ENCODE peak calls at places on chromosomes 2 and 18, in five cellular contexts. S is upper lobe of left lung, H is right atrium auricular region, E is mesendoderm, V is heart right ventricle. M is an unnamed sample. For H3K27me3, the result is how much of the 10 kb centered on the place peaks cover.

GRCh38 chr2:233772583-233772982 is 5.5 kb upstream of the MROH2A start:
- DNase-seq in S (no peak), H (no peak), E (no peak), V (no peak), M (no peak)

GRCh38 chr2:172102159-172102857 is 392 bp downstream of the DLX2 start:
- DNase-seq in S (peak), H (no peak), E (no peak), V (no peak), M (peak)

GRCh38 chr2:198296665-198297308 is 492.4 kb downstream of the PLCL1 start:
- DNase-seq in S (no peak), H (no peak), E (peak), V (peak), M (peak)

GRCh38 chr2:218717262-218717661 is 6.6 kb downstream of the TTLL4 start:
- DNase-seq in S (no peak), H (no peak), E (no peak), V (no peak), M (no peak)

GRCh38 chr2:25483584-25484266 is 142.0 kb upstream of the DNMT3A start:
- DNase-seq in S (no peak), H (no peak), E (no peak), V (no peak), M (no peak)

GRCh38 chr2:207008105-207008990 is 69.0 kb downstream of the CPO start:
- DNase-seq in S (no peak), H (no peak), E (peak), V (no peak), M (peak)

GRCh38 chr2:40281021-40281940 is 170.6 kb downstream of the SLC8A1 start:
- DNase-seq in S (no peak), H (no peak), E (peak), V (peak), M (no peak)

GRCh38 chr18:65924878-65925277 is 174.1 kb downstream of the CDH7 start:
- DNase-seq in S (no peak), H (no peak), E (no peak), V (no peak), M (no peak)

GRCh38 chr18:75754433-75754832 is 326.9 kb upstream of the SMIM21 start:
- DNase-seq in S (no peak), H (no peak), E (no peak), V (no peak), M (no peak)

GRCh38 chr2:28004086-28004485 is 113.6 kb downstream of the BABAM2 start:
- DNase-seq in S (no peak), H (no peak), E (no peak), V (no peak), M (no peak)

GRCh38 chr18:55522011-55522410 is 66.0 kb downstream of the TCF4 start:
- DNase-seq in S (no peak), H (no peak), E (peak), V (no peak), M (no peak)

GRCh38 chr2:217047209-217047998 is 187.5 kb upstream of the TNP1 start:
- DNase-seq in S (no peak), H (no peak), E (no peak), V (no peak), M (no peak)

GRCh38 chr2:217040099-217040498 is 180.2 kb upstream of the TNP1 start:
- DNase-seq in S (no peak), H (no peak), E (no peak), V (no peak), M (no peak)

GRCh38 chr2:217049931-217050330 is 190.1 kb upstream of the TNP1 start:
- DNase-seq in S (no peak), H (no peak), E (no peak), V (peak), M (no peak)

GRCh38 chr2:217049376-217049775 is 189.5 kb upstream of the TNP1 start:
- DNase-seq in S (no peak), H (no peak), E (no peak), V (no peak), M (no peak)

DNA sequence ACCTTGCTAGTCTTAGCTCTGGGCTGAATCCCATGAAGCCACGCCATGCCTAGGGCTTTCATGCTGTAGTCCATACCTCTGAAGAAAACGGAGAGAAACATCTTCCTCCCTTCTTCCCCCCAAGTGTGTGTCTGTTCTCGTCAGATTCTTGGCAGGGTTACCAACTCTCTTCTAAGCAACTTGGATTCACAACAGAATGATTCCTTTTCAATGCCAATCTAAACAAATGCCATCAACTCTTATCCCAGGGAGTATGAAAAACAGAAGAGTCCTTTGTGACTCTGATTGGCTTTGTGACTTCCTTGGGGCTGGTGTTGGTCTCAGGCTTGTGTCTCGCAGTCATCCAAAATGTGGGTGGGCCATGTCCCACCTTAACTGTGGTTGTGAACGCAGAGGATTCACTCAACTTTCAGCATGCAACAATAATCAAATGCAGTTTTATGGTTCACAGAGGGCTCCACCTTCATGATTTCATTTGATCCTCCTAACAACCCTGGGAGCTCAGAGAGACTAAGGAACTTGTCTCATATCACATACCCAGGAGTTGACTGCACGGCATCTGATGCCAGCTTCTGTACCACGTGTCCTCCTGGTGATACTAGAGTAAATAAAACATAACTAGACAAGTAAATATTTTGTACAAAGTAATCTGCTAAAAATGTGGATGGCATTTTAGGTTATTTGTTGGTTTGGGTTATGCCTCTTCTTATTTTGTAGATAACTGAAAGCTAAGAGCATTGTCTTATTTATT is 186.0 kb upstream of the TNP1 start:
- DNase-seq in S (no peak), H (no peak), E (no peak), V (no peak), M (no peak)
- H3K4me3 ChIP-seq in S (no peak), H (no peak), E (no peak), V (no peak), M (no peak)

GRCh38 chr2:56102866-56103265 is 80.9 kb upstream of the CCDC85A start:
- DNase-seq in S (no peak), H (no peak), E (no peak), V (no peak), M (no peak)
- H3K27me3 ChIP-seq in S (under half), H (under half), E (under half), V (under half), M (under half)

GRCh38 chr2:46705663-46706062 is 209.9 kb downstream of the MCFD2 start:
- DNase-seq in S (no peak), H (no peak), E (no peak), V (no peak), M (no peak)

GRCh38 chr2:46701152-46701551 is 214.5 kb downstream of the MCFD2 start:
- DNase-seq in S (no peak), H (no peak), E (no peak), V (no peak), M (no peak)

GRCh38 chr2:46702537-46702936 is 213.1 kb downstream of the MCFD2 start:
- DNase-seq in S (no peak), H (no peak), E (no peak), V (no peak), M (no peak)

GRCh38 chr2:46704593-46704992 is 211.0 kb downstream of the MCFD2 start:
- DNase-seq in S (no peak), H (no peak), E (peak), V (no peak), M (peak)

DNA sequence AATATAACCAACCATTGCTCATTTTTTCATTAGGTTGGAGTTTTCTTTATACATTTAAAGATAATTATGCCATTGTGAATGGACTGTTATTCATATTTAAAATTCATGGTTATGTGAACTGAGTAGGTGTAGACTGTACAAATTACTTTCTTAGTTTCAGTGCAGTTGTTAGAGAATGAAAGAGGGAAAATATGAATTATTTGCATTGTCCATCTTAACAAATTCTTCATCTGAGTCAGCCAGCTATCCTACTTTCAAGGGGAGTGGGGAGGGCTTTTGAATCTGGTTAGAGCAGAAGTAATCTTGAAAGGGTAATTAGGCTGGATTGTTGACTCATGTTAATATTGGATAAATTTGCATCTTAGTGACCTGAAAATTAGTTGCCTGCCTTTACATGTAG is 212.0 kb downstream of the MCFD2 start:
- DNase-seq in S (no peak), H (no peak), E (no peak), V (no peak), M (peak)
- H3K4me3 ChIP-seq in S (no peak), H (no peak), E (no peak), V (no peak), M (no peak)

GRCh38 chr2:161416294-161416632 is at the start of gene TBR1:
- DNase-seq in S (no peak), H (no peak), E (no peak), V (no peak), M (no peak)
- H3K27me3 ChIP-seq in S (half or more), H (under half), E (under half), V (half or more), M (half or more)

M was measured in H7.